ENCODE peak calls at places on chromosomes 16 and 17, in ten cellular contexts. One of them, this sample, is unnamed.

GRCh38 chr16:86697715-86698114 is 119.4 kb downstream of the FOXL1 start:
- DNase-seq in endothelial cell of umbilical vein: peak
- DNase-seq in adrenal gland: no peak
- DNase-seq in stomach: no peak
- DNase-seq in transverse colon: no peak
- DNase-seq in ovary: no peak
- DNase-seq in HCT116: no peak
- DNase-seq in uterus: no peak
- DNase-seq in esophagus muscularis mucosa: no peak
- DNase-seq in Peyer's patch: no peak
- DNase-seq in this sample: no peak

GRCh38 chr17:74864866-74865395 is 5.2 kb upstream of the GRIN2C start:
- DNase-seq in endothelial cell of umbilical vein: peak
- DNase-seq in adrenal gland: peak
- DNase-seq in stomach: peak
- DNase-seq in transverse colon: peak
- DNase-seq in ovary: peak
- DNase-seq in HCT116: peak
- DNase-seq in uterus: peak
- DNase-seq in esophagus muscularis mucosa: peak
- DNase-seq in Peyer's patch: peak
- DNase-seq in this sample: no peak

GRCh38 chr17:44361292-44362055 is 2.2 kb downstream of the FAM171A2 start:
- DNase-seq in endothelial cell of umbilical vein: no peak
- DNase-seq in adrenal gland: no peak
- DNase-seq in stomach: no peak
- DNase-seq in transverse colon: no peak
- DNase-seq in ovary: no peak
- DNase-seq in HCT116: no peak
- DNase-seq in uterus: no peak
- DNase-seq in esophagus muscularis mucosa: no peak
- DNase-seq in Peyer's patch: no peak
- DNase-seq in this sample: no peak

GRCh38 chr17:65323055-65323454 is 185.9 kb downstream of the RGS9 start:
- DNase-seq in endothelial cell of umbilical vein: no peak
- DNase-seq in adrenal gland: no peak
- DNase-seq in stomach: no peak
- DNase-seq in transverse colon: no peak
- DNase-seq in ovary: no peak
- DNase-seq in HCT116: peak
- DNase-seq in uterus: no peak
- DNase-seq in esophagus muscularis mucosa: no peak
- DNase-seq in Peyer's patch: no peak
- DNase-seq in this sample: no peak

GRCh38 chr17:65013613-65014391 is 42.7 kb downstream of the GNA13 start:
- DNase-seq in endothelial cell of umbilical vein: no peak
- DNase-seq in adrenal gland: no peak
- DNase-seq in stomach: no peak
- DNase-seq in transverse colon: no peak
- DNase-seq in ovary: no peak
- DNase-seq in HCT116: peak
- DNase-seq in uterus: peak
- DNase-seq in esophagus muscularis mucosa: no peak
- DNase-seq in Peyer's patch: no peak
- DNase-seq in this sample: no peak

GRCh38 chr17:15409721-15410247 is 57.6 kb downstream of the CDRT4 start:
- DNase-seq in endothelial cell of umbilical vein: no peak
- DNase-seq in adrenal gland: no peak
- DNase-seq in stomach: no peak
- DNase-seq in transverse colon: peak
- DNase-seq in ovary: peak
- DNase-seq in HCT116: no peak
- DNase-seq in uterus: peak
- DNase-seq in esophagus muscularis mucosa: no peak
- DNase-seq in Peyer's patch: no peak
- DNase-seq in this sample: no peak

GRCh38 chr17:80116923-80117380 is 15.6 kb downstream of the GAA start:
- DNase-seq in endothelial cell of umbilical vein: no peak
- DNase-seq in adrenal gland: no peak
- DNase-seq in stomach: no peak
- DNase-seq in transverse colon: no peak
- DNase-seq in ovary: no peak
- DNase-seq in HCT116: no peak
- DNase-seq in uterus: no peak
- DNase-seq in esophagus muscularis mucosa: no peak
- DNase-seq in Peyer's patch: peak
- DNase-seq in this sample: no peak

GRCh38 chr17:16989230-16989952 is 17.5 kb upstream of the TNFRSF13B start:
- DNase-seq in endothelial cell of umbilical vein: no peak
- DNase-seq in adrenal gland: no peak
- DNase-seq in stomach: no peak
- DNase-seq in transverse colon: peak
- DNase-seq in ovary: no peak
- DNase-seq in HCT116: no peak
- DNase-seq in uterus: no peak
- DNase-seq in esophagus muscularis mucosa: no peak
- DNase-seq in Peyer's patch: peak
- DNase-seq in this sample: no peak

GRCh38 chr17:1391577-1391976 is 8.4 kb downstream of the YWHAE start:
- DNase-seq in endothelial cell of umbilical vein: no peak
- DNase-seq in adrenal gland: no peak
- DNase-seq in stomach: no peak
- DNase-seq in transverse colon: no peak
- DNase-seq in ovary: no peak
- DNase-seq in HCT116: no peak
- DNase-seq in uterus: no peak
- DNase-seq in esophagus muscularis mucosa: no peak
- DNase-seq in Peyer's patch: no peak
- DNase-seq in this sample: no peak

GRCh38 chr17:81034168-81034777 is 678 bp upstream of the BAIAP2 start:
- DNase-seq in endothelial cell of umbilical vein: no peak
- DNase-seq in adrenal gland: no peak
- DNase-seq in stomach: no peak
- DNase-seq in transverse colon: no peak
- DNase-seq in ovary: no peak
- DNase-seq in HCT116: no peak
- DNase-seq in uterus: no peak
- DNase-seq in esophagus muscularis mucosa: no peak
- DNase-seq in Peyer's patch: no peak
- DNase-seq in this sample: no peak

GRCh38 chr17:38848939-38849563 is 4.5 kb downstream of the RPL23 start:
- DNase-seq in endothelial cell of umbilical vein: no peak
- DNase-seq in adrenal gland: no peak
- DNase-seq in stomach: no peak
- DNase-seq in transverse colon: no peak
- DNase-seq in ovary: no peak
- DNase-seq in HCT116: no peak
- DNase-seq in uterus: no peak
- DNase-seq in esophagus muscularis mucosa: no peak
- DNase-seq in Peyer's patch: no peak
- DNase-seq in this sample: no peak

GRCh38 chr16:2985893-2986355 is 5.7 kb upstream of the PKMYT1 start:
- DNase-seq in endothelial cell of umbilical vein: no peak
- DNase-seq in adrenal gland: no peak
- DNase-seq in stomach: peak
- DNase-seq in transverse colon: no peak
- DNase-seq in ovary: no peak
- DNase-seq in HCT116: no peak
- DNase-seq in uterus: no peak
- DNase-seq in esophagus muscularis mucosa: no peak
- DNase-seq in Peyer's patch: no peak
- DNase-seq in this sample: no peak

GRCh38 chr17:352421-353212 is at the start of gene RPH3AL:
- DNase-seq in endothelial cell of umbilical vein: peak
- DNase-seq in adrenal gland: no peak
- DNase-seq in stomach: peak
- DNase-seq in transverse colon: peak
- DNase-seq in ovary: peak
- DNase-seq in HCT116: peak
- DNase-seq in uterus: no peak
- DNase-seq in esophagus muscularis mucosa: no peak
- DNase-seq in Peyer's patch: peak
- DNase-seq in this sample: no peak

GRCh38 chr16:769934-770333 is 9.4 kb downstream of the MSLN start:
- DNase-seq in endothelial cell of umbilical vein: no peak
- DNase-seq in adrenal gland: no peak
- DNase-seq in stomach: no peak
- DNase-seq in transverse colon: no peak
- DNase-seq in ovary: no peak
- DNase-seq in HCT116: no peak
- DNase-seq in uterus: no peak
- DNase-seq in esophagus muscularis mucosa: no peak
- DNase-seq in Peyer's patch: no peak
- DNase-seq in this sample: no peak

GRCh38 chr17:4478318-4478830 is 20.3 kb upstream of the SPNS2 start:
- DNase-seq in endothelial cell of umbilical vein: no peak
- DNase-seq in adrenal gland: no peak
- DNase-seq in stomach: no peak
- DNase-seq in transverse colon: no peak
- DNase-seq in ovary: no peak
- DNase-seq in HCT116: no peak
- DNase-seq in uterus: no peak
- DNase-seq in esophagus muscularis mucosa: no peak
- DNase-seq in Peyer's patch: no peak
- DNase-seq in this sample: no peak

GRCh38 chr16:19168173-19169080 is at the start of gene SYT17:
- DNase-seq in endothelial cell of umbilical vein: no peak
- DNase-seq in adrenal gland: peak
- DNase-seq in stomach: peak
- DNase-seq in transverse colon: peak
- DNase-seq in ovary: no peak
- DNase-seq in HCT116: no peak
- DNase-seq in uterus: no peak
- DNase-seq in esophagus muscularis mucosa: no peak
- DNase-seq in Peyer's patch: peak
- DNase-seq in this sample: no peak

GRCh38 chr17:45812102-45812501 is 28.0 kb downstream of the CRHR1 start:
- DNase-seq in endothelial cell of umbilical vein: no peak
- DNase-seq in adrenal gland: no peak
- DNase-seq in stomach: no peak
- DNase-seq in transverse colon: no peak
- DNase-seq in ovary: no peak
- DNase-seq in HCT116: peak
- DNase-seq in uterus: no peak
- DNase-seq in esophagus muscularis mucosa: no peak
- DNase-seq in Peyer's patch: no peak
- DNase-seq in this sample: no peak

GRCh38 chr17:72407336-72408121 is 286.7 kb downstream of the SOX9 start:
- DNase-seq in endothelial cell of umbilical vein: peak
- DNase-seq in adrenal gland: peak
- DNase-seq in stomach: peak
- DNase-seq in transverse colon: peak
- DNase-seq in ovary: peak
- DNase-seq in HCT116: peak
- DNase-seq in uterus: peak
- DNase-seq in esophagus muscularis mucosa: no peak
- DNase-seq in Peyer's patch: peak
- DNase-seq in this sample: no peak

DNA sequence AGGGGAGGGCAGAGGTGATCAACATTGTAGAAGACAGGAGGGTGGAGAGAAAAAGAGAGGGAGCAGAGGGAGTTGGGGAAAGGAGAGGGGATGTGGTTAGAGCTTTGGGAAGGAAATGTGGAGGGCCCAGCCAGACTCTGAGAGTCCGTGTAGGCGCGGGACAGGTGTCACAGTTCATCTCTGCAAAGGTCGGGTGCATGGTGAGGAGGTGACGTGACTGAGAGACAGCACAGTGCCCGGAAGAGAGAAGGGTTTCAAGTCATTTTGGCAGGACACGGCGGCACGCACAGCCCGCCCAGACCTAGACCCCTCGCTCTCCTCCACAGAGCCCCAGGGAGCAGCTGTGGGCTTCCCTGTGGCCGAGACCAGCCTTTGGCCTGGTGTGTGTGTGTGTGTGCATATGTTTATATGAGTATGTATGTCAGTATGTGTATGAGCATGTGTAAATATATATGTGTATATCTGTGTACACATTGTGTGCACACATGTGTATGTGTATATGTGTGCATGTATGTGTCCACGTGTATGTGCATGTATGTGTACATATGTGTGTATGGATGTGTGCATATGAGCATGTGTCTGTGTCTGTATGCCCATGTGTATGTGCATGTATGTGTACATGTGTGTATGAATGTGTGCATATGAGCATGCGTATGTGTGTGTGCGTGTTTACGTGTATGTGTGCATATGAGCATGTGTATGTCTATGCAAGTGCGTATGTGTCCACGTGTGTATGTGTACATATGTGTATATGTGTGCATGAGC is 104.6 kb downstream of the SEC14L1 start:
- DNase-seq in endothelial cell of umbilical vein: no peak
- DNase-seq in adrenal gland: no peak
- DNase-seq in stomach: no peak
- DNase-seq in transverse colon: peak
- DNase-seq in ovary: no peak
- DNase-seq in HCT116: no peak
- DNase-seq in uterus: no peak
- DNase-seq in esophagus muscularis mucosa: no peak
- DNase-seq in Peyer's patch: no peak
- DNase-seq in this sample: no peak
- TF ChIP-seq POLR2A in endothelial cell of umbilical vein: no peak
- TF ChIP-seq POLR2A in adrenal gland: no peak
- TF ChIP-seq POLR2A in stomach: no peak
- TF ChIP-seq POLR2A in transverse colon: no peak
- TF ChIP-seq POLR2A in ovary: no peak
- TF ChIP-seq POLR2A in HCT116: no peak
- TF ChIP-seq POLR2A in uterus: no peak
- TF ChIP-seq POLR2A in esophagus muscularis mucosa: no peak
- TF ChIP-seq POLR2A in Peyer's patch: no peak
- TF ChIP-seq POLR2A in this sample: no peak

GRCh38 chr17:36657390-36657762 is 56.0 kb downstream of the MRM1 start:
- DNase-seq in endothelial cell of umbilical vein: no peak
- DNase-seq in adrenal gland: no peak
- DNase-seq in stomach: no peak
- DNase-seq in transverse colon: no peak
- DNase-seq in ovary: no peak
- DNase-seq in HCT116: no peak
- DNase-seq in uterus: no peak
- DNase-seq in esophagus muscularis mucosa: no peak
- DNase-seq in Peyer's patch: no peak
- DNase-seq in this sample: no peak
- H3K4me3 ChIP-seq in endothelial cell of umbilical vein: no peak
- H3K4me3 ChIP-seq in adrenal gland: peak
- H3K4me3 ChIP-seq in stomach: peak
- H3K4me3 ChIP-seq in transverse colon: peak
- H3K4me3 ChIP-seq in ovary: peak
- H3K4me3 ChIP-seq in HCT116: no peak
- H3K4me3 ChIP-seq in uterus: no peak
- H3K4me3 ChIP-seq in esophagus muscularis mucosa: peak
- H3K4me3 ChIP-seq in Peyer's patch: peak
- H3K4me3 ChIP-seq in this sample: peak

GRCh38 chr16:11835891-11836652 is 15.3 kb downstream of the RSL1D1 start:
- DNase-seq in endothelial cell of umbilical vein: no peak
- DNase-seq in adrenal gland: no peak
- DNase-seq in stomach: no peak
- DNase-seq in transverse colon: no peak
- DNase-seq in ovary: no peak
- DNase-seq in HCT116: no peak
- DNase-seq in uterus: no peak
- DNase-seq in esophagus muscularis mucosa: no peak
- DNase-seq in Peyer's patch: no peak
- DNase-seq in this sample: no peak
- TF ChIP-seq POLR2A in endothelial cell of umbilical vein: peak
- TF ChIP-seq POLR2A in adrenal gland: no peak
- TF ChIP-seq POLR2A in stomach: no peak
- TF ChIP-seq POLR2A in transverse colon: no peak
- TF ChIP-seq POLR2A in ovary: no peak
- TF ChIP-seq POLR2A in HCT116: no peak
- TF ChIP-seq POLR2A in uterus: no peak
- TF ChIP-seq POLR2A in esophagus muscularis mucosa: no peak
- TF ChIP-seq POLR2A in Peyer's patch: no peak
- TF ChIP-seq POLR2A in this sample: no peak

GRCh38 chr17:7327501-7327900 is 1.6 kb downstream of the NEURL4 start:
- DNase-seq in endothelial cell of umbilical vein: no peak
- DNase-seq in adrenal gland: no peak
- DNase-seq in stomach: no peak
- DNase-seq in transverse colon: no peak
- DNase-seq in ovary: no peak
- DNase-seq in HCT116: no peak
- DNase-seq in uterus: no peak
- DNase-seq in esophagus muscularis mucosa: no peak
- DNase-seq in Peyer's patch: no peak
- DNase-seq in this sample: no peak
- H3K4me3 ChIP-seq in endothelial cell of umbilical vein: no peak
- H3K4me3 ChIP-seq in adrenal gland: no peak
- H3K4me3 ChIP-seq in stomach: no peak
- H3K4me3 ChIP-seq in transverse colon: no peak
- H3K4me3 ChIP-seq in ovary: no peak
- H3K4me3 ChIP-seq in HCT116: no peak
- H3K4me3 ChIP-seq in uterus: no peak
- H3K4me3 ChIP-seq in esophagus muscularis mucosa: no peak
- H3K4me3 ChIP-seq in Peyer's patch: no peak
- H3K4me3 ChIP-seq in this sample: no peak

This sample was measured in esophagus squamous epithelium.